ENCODE peak calls at places on chromosomes 6 and 20, in six cellular contexts. D, X, P, O, Q and B are unnamed samples.

GRCh38 chr6:98308564-98308963 is 525.8 kb upstream of the POU3F2 start:
- DNase-seq in X (no peak), O (no peak), D (no peak), P (no peak), Q (no peak), B (no peak)

GRCh38 chr6:151389640-151390275 is 1.6 kb downstream of the ZBTB2 start:
- DNase-seq in P (peak; percentile 58), Q (peak; percentile 86), X (no peak), D (peak; percentile 80), O (peak; percentile 73), B (no peak)

GRCh38 chr20:57902478-57902877 is 192.7 kb upstream of the PMEPA1 start:
- DNase-seq in P (no peak), X (no peak), Q (no peak), O (no peak), D (no peak), B (no peak)

GRCh38 chr6:135329851-135330803 is 149.0 kb downstream of the MYB start:
- DNase-seq in X (no peak), O (no peak), Q (no peak), P (no peak), D (no peak), B (no peak)

GRCh38 chr6:107489636-107490567 is at the start of gene SOBP:
- DNase-seq in Q (peak; percentile 89), X (no peak), O (peak; percentile 88), D (peak; percentile 83), P (peak; percentile 51), B (no peak)

GRCh38 chr6:38153076-38153475 is 333.5 kb downstream of the ZFAND3 start:
- DNase-seq in X (no peak), D (no peak), P (no peak), Q (no peak), O (no peak), B (no peak)

GRCh38 chr6:101851911-101852310 is 458.4 kb downstream of the GRIK2 start:
- DNase-seq in D (no peak), Q (no peak), O (no peak), X (no peak), P (no peak), B (no peak)

GRCh38 chr6:94130458-94130857 is 711.1 kb upstream of the EPHA7 start:
- DNase-seq in D (no peak), X (no peak), P (peak; percentile 44), O (no peak), Q (no peak), B (no peak)

GRCh38 chr20:59940956-59941294 is 736 bp downstream of the FAM217B start:
- DNase-seq in O (no peak), X (no peak), D (no peak), Q (no peak), P (no peak), B (no peak)
- H3K4me1 ChIP-seq in O (peaks cover 12% of the 10 kb centered on the region), X (peaks cover 3% of the 10 kb centered on the region), D (peaks cover 3% of the 10 kb centered on the region), Q (peaks cover 49% of the 10 kb centered on the region), P (peaks cover 25% of the 10 kb centered on the region), B (peaks cover 64% of the 10 kb centered on the region)

GRCh38 chr6:111294374-111294967 is 188.5 kb downstream of the REV3L start:
- DNase-seq in O (no peak), D (no peak), Q (no peak), P (no peak), X (no peak), B (no peak)

GRCh38 chr6:111291860-111292259 is 191.2 kb downstream of the REV3L start:
- DNase-seq in D (no peak), O (no peak), Q (no peak), X (no peak), P (no peak), B (no peak)

GRCh38 chr6:111291334-111291705 is 191.7 kb downstream of the REV3L start:
- DNase-seq in D (no peak), P (no peak), O (no peak), Q (no peak), X (no peak), B (no peak)
- H3K4me3 ChIP-seq in D (no peak overlapping the region), P (no peak overlapping the region), O (no peak overlapping the region), Q (no peak overlapping the region), X (no peak overlapping the region), B (no peak overlapping the region)

GRCh38 chr20:51542894-51543788 is 622 bp upstream of the NFATC2 start:
- DNase-seq in Q (no peak), O (no peak), X (no peak), D (no peak), P (peak; percentile 73), B (no peak)
- TF ChIP-seq POLR2A in Q (no peak), O (no peak), X (no peak), D (no peak), P (no peak), B (no peak)

DNA sequence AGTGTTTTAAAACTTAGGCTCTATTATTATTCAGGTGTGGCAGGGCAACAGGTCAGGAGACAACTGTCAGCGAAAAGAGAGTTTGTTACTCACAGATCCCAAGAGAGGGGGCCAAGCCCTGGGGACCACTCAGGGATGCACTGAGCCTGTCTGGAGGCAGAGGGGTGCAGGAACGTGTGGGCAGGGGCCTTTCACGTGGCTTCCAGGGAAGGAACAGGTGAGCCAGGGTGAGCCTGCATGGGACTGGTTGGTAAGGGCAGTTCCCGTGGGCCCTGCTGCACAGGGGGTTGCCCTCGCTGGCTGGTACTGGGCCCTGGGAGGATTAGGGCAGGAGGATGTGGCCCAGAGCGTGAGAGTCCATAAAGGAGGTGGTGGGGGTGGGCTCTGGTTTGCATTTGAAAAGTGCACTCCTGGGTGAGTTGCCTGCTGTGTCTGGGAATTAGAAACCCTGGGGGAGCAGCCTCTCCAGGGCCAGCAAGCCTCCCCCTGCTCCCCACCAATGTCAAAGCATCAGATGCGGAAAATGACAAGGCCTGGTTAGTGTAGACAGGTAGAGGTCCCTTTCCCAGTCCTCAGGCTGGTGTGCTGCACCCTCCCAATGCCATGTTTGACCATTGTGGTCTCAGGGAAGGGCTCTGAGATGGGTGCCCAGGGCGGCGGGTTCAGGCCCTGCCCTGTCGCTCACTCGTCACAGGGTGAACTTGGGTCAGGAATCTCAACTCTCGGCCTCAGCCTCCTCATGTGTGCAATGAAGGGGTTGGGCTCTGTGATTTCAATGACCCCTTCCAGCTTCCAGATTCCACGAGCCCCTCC is 127.4 kb upstream of the RPS6KA2 start:
- DNase-seq in P (no peak), D (no peak), O (no peak), X (no peak), Q (no peak), B (no peak)
- H3K4me1 ChIP-seq in P (peaks cover 15% of the 10 kb centered on the region), D (no peaks in the 10 kb centered on the region), O (peaks cover 3% of the 10 kb centered on the region), X (peaks cover 27% of the 10 kb centered on the region), Q (no peaks in the 10 kb centered on the region), B (peaks cover 14% of the 10 kb centered on the region)

GRCh38 chr20:1184638-1185315 is at the start of gene TMEM74B:
- DNase-seq in P (no peak), Q (no peak), O (no peak), X (no peak), D (no peak), B (no peak)
- H3K4me3 ChIP-seq in P (peak within 1 kb of the TSS; percentile 43), Q (peak within 1 kb of the TSS; percentile 46), O (no peak within 1 kb of the TSS), X (peak within 1 kb of the TSS; percentile 72), D (peak within 1 kb of the TSS; percentile 63), B (peak within 1 kb of the TSS; percentile 49)

GRCh38 chr20:1118336-1119127 is at the start of gene PSMF1:
- DNase-seq in X (peak; percentile 80), Q (peak; percentile 97), O (peak; percentile 95), P (peak; percentile 96), D (peak; percentile 94), B (peak; percentile 98)
- TF ChIP-seq POLR2A in X (peak; percentile 89), Q (no peak), O (no peak), P (no peak), D (peak; percentile 43), B (no peak)

GRCh38 chr6:44052419-44053011 is 74.7 kb downstream of the MRPL14 start:
- DNase-seq in X (no peak), O (no peak), D (no peak), Q (peak; percentile 78), P (peak; percentile 46), B (no peak)

GRCh38 chr6:44053106-44053756 is 74.0 kb downstream of the MRPL14 start:
- DNase-seq in Q (no peak), O (no peak), P (no peak), X (no peak), D (no peak), B (no peak)

GRCh38 chr6:44053760-44054556 is 73.3 kb downstream of the MRPL14 start:
- DNase-seq in X (no peak), Q (no peak), O (no peak), P (no peak), D (no peak), B (no peak)

GRCh38 chr6:44056392-44057237 is 70.6 kb downstream of the MRPL14 start:
- DNase-seq in D (peak; percentile 79), Q (no peak), O (peak; percentile 60), X (no peak), P (peak; percentile 40), B (no peak)

DNA sequence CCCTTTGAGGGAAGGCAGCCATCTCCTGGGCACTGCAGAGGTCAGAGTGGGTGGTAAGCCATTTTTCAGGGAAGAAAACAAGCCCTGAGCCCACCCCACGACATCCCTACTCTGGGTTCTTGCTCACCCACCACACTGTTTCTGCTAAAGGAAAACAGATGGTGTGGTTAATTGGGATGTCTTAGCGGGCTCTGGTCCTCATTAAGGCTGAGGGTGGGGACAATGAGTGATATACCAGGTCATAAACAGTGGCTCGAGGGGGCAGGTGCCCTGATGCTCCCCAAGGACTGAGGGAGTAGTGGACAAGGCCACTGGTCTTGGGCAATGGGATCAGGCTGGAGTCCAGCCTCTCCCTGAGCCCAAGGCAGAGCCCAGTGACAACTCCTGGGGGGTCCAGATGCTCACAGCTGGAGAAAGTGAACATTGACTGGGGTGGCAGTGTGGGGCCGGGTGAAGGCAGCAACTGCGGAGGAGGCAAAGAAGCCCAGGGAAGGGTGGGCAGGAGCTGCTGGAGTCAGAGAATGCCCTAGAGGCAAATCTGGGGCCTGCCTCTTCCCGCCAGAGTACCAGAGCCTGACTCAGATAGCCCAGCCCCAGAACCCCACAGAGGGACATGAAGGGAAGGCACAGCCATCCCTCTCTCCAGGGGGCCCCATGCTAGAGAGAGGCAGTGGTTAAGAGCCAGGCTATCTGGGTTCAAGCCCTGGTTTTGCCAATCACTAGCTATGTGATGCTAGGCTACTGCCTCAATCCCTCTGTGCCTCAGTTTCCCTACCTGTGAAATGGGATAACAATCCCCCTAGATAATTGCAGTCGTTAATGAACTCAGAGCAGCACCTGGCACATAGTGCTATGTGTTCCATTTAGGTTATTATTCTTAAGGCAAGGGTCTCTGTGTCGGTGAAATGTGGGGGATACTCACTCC is 72.4 kb downstream of the MRPL14 start:
- DNase-seq in Q (no peak), D (no peak), P (no peak), X (no peak), O (no peak), B (no peak)
- H3K4me1 ChIP-seq in Q (peaks cover 49% of the 10 kb centered on the region), D (peaks cover 7% of the 10 kb centered on the region), P (peaks cover 45% of the 10 kb centered on the region), X (peaks cover 4% of the 10 kb centered on the region), O (no peaks in the 10 kb centered on the region), B (peaks cover 64% of the 10 kb centered on the region)

DNA sequence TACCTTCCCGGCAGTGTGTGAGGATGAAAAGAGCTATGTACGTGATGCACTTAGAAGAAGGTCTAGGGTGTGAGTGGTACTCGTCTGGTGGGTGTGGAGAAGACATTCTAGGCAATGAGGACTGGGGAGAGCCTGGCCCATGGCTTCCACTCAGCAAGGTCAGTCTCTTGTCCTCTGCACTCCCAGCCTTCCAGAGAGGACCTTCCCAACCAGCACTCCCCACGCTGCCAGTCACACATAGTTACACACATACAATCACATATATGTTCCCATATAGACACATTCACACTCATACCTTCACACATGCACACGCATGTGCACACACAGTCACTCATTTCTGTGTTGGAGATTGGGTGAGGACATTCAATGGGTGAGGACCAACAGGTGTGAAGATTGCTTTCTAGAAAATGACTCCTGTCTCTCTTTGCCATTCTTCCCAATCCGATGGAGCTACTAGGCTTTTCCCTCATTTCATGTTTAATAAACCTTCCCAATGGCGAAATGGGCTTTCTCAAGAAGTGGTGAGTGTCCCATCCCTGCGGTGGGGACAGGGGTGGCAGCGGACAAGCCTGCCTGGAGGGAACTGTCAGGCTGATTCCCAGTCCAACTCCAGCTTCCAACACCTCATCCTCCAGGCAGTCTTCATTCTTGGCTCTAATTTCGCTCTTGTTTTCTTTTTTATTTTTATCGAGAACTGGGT is 30.4 kb downstream of the SRSF3 start:
- DNase-seq in D (no peak), O (no peak), Q (peak; percentile 40), P (no peak), X (no peak), B (no peak)
- H3K4me3 ChIP-seq in D (no peak overlapping the region), O (no peak overlapping the region), Q (no peak overlapping the region), P (no peak overlapping the region), X (no peak overlapping the region), B (no peak overlapping the region)